ENCODE peak calls at places on chromosomes 16 and 17, in six cellular contexts. One of them, this sample, is unnamed.

GRCh38 chr17:60134396-60135159 is 15.2 kb upstream of the CA4 start:
- DNase-seq in body of pancreas: no peak
- DNase-seq in pancreas: no peak
- DNase-seq in cardiac muscle cell: no peak
- DNase-seq in HCT116: no peak
- DNase-seq in CD8-positive, alpha-beta T cell: no peak
- DNase-seq in this sample: peak; percentile 44

GRCh38 chr16:19377864-19378263 is 39.8 kb upstream of the TMC5 start:
- DNase-seq in body of pancreas: no peak
- DNase-seq in pancreas: no peak
- DNase-seq in cardiac muscle cell: no peak
- DNase-seq in HCT116: no peak
- DNase-seq in CD8-positive, alpha-beta T cell: no peak
- DNase-seq in this sample: no peak

GRCh38 chr16:73053379-73054130 is 5.6 kb upstream of the ZFHX3 start:
- DNase-seq in body of pancreas: no peak
- DNase-seq in pancreas: no peak
- DNase-seq in cardiac muscle cell: no peak
- DNase-seq in HCT116: peak; percentile 55
- DNase-seq in CD8-positive, alpha-beta T cell: no peak
- DNase-seq in this sample: no peak

GRCh38 chr16:74563828-74564263 is 43.1 kb downstream of the GLG1 start:
- DNase-seq in body of pancreas: no peak
- DNase-seq in pancreas: no peak
- DNase-seq in cardiac muscle cell: no peak
- DNase-seq in HCT116: peak; percentile 59
- DNase-seq in CD8-positive, alpha-beta T cell: no peak
- DNase-seq in this sample: no peak

GRCh38 chr17:41666336-41666680 is 22.4 kb upstream of the EIF1 start:
- DNase-seq in body of pancreas: peak; percentile 44
- DNase-seq in pancreas: peak; percentile 57
- DNase-seq in cardiac muscle cell: no peak
- DNase-seq in HCT116: no peak
- DNase-seq in CD8-positive, alpha-beta T cell: peak; percentile 37
- DNase-seq in this sample: peak; percentile 81

GRCh38 chr17:34308376-34308775 is 10.9 kb upstream of the CCL8 start:
- DNase-seq in body of pancreas: no peak
- DNase-seq in pancreas: no peak
- DNase-seq in cardiac muscle cell: no peak
- DNase-seq in HCT116: no peak
- DNase-seq in CD8-positive, alpha-beta T cell: no peak
- DNase-seq in this sample: no peak

GRCh38 chr16:30957456-30958163 is at the start of gene SETD1A:
- DNase-seq in body of pancreas: peak; percentile 97
- DNase-seq in pancreas: peak; percentile 98
- DNase-seq in cardiac muscle cell: peak; percentile 99
- DNase-seq in HCT116: peak; percentile 90
- DNase-seq in CD8-positive, alpha-beta T cell: peak; percentile 96
- DNase-seq in this sample: peak; percentile 97

GRCh38 chr17:48215583-48216139 is 108.1 kb downstream of the SNX11 start:
- DNase-seq in body of pancreas: no peak
- DNase-seq in pancreas: no peak
- DNase-seq in cardiac muscle cell: no peak
- DNase-seq in HCT116: peak; percentile 71
- DNase-seq in CD8-positive, alpha-beta T cell: no peak
- DNase-seq in this sample: no peak

GRCh38 chr16:15038689-15039088 is 17.2 kb downstream of the NTAN1 start:
- DNase-seq in body of pancreas: no peak
- DNase-seq in pancreas: no peak
- DNase-seq in cardiac muscle cell: no peak
- DNase-seq in HCT116: no peak
- DNase-seq in CD8-positive, alpha-beta T cell: no peak
- DNase-seq in this sample: no peak

GRCh38 chr16:2003827-2004641 is 5.6 kb downstream of the ZNF598 start:
- DNase-seq in body of pancreas: peak; percentile 96
- DNase-seq in pancreas: peak; percentile 99
- DNase-seq in cardiac muscle cell: peak; percentile 97
- DNase-seq in HCT116: peak; percentile 87
- DNase-seq in CD8-positive, alpha-beta T cell: peak; percentile 69
- DNase-seq in this sample: peak; percentile 85

GRCh38 chr16:82584553-82585152 is 42.1 kb upstream of the CDH13 start:
- DNase-seq in body of pancreas: no peak
- DNase-seq in pancreas: no peak
- DNase-seq in cardiac muscle cell: no peak
- DNase-seq in HCT116: no peak
- DNase-seq in CD8-positive, alpha-beta T cell: no peak
- DNase-seq in this sample: no peak

GRCh38 chr17:38428643-38429371 is 543 bp downstream of the ARHGAP23 start:
- DNase-seq in body of pancreas: peak; percentile 26
- DNase-seq in pancreas: peak; percentile 73
- DNase-seq in cardiac muscle cell: no peak
- DNase-seq in HCT116: no peak
- DNase-seq in CD8-positive, alpha-beta T cell: no peak
- DNase-seq in this sample: no peak

GRCh38 chr16:58009856-58010416 is 8.7 kb downstream of the USB1 start:
- DNase-seq in body of pancreas: no peak
- DNase-seq in pancreas: no peak
- DNase-seq in cardiac muscle cell: peak; percentile 36
- DNase-seq in HCT116: no peak
- DNase-seq in CD8-positive, alpha-beta T cell: no peak
- DNase-seq in this sample: no peak

GRCh38 chr16:3059041-3059722 is 6.3 kb upstream of the IL32 start:
- DNase-seq in body of pancreas: peak; percentile 94
- DNase-seq in pancreas: peak; percentile 96
- DNase-seq in cardiac muscle cell: peak; percentile 93
- DNase-seq in HCT116: peak; percentile 60
- DNase-seq in CD8-positive, alpha-beta T cell: peak; percentile 85
- DNase-seq in this sample: peak; percentile 90

GRCh38 chr16:3058173-3059030 is 7.0 kb upstream of the IL32 start:
- DNase-seq in body of pancreas: peak; percentile 61
- DNase-seq in pancreas: peak; percentile 88
- DNase-seq in cardiac muscle cell: peak; percentile 59
- DNase-seq in HCT116: peak; percentile 35
- DNase-seq in CD8-positive, alpha-beta T cell: peak; percentile 46
- DNase-seq in this sample: peak; percentile 69

GRCh38 chr16:3056336-3057180 is 8.9 kb upstream of the IL32 start:
- DNase-seq in body of pancreas: no peak
- DNase-seq in pancreas: peak; percentile 62
- DNase-seq in cardiac muscle cell: no peak
- DNase-seq in HCT116: no peak
- DNase-seq in CD8-positive, alpha-beta T cell: no peak
- DNase-seq in this sample: no peak

GRCh38 chr16:3059723-3060242 is 5.7 kb upstream of the IL32 start:
- DNase-seq in body of pancreas: no peak
- DNase-seq in pancreas: no peak
- DNase-seq in cardiac muscle cell: no peak
- DNase-seq in HCT116: no peak
- DNase-seq in CD8-positive, alpha-beta T cell: no peak
- DNase-seq in this sample: no peak

GRCh38 chr16:3057181-3058166 is 8.0 kb upstream of the IL32 start:
- DNase-seq in body of pancreas: no peak
- DNase-seq in pancreas: peak; percentile 21
- DNase-seq in cardiac muscle cell: no peak
- DNase-seq in HCT116: no peak
- DNase-seq in CD8-positive, alpha-beta T cell: no peak
- DNase-seq in this sample: no peak
- H3K4me3 ChIP-seq in body of pancreas: no peak overlapping the region
- H3K4me3 ChIP-seq in pancreas: peak overlapping the region; percentile 80
- H3K4me3 ChIP-seq in cardiac muscle cell: peak overlapping the region; percentile 93
- H3K4me3 ChIP-seq in HCT116: no peak overlapping the region
- H3K4me3 ChIP-seq in CD8-positive, alpha-beta T cell: peak overlapping the region; percentile 84
- H3K4me3 ChIP-seq in this sample: no peak overlapping the region

DNA sequence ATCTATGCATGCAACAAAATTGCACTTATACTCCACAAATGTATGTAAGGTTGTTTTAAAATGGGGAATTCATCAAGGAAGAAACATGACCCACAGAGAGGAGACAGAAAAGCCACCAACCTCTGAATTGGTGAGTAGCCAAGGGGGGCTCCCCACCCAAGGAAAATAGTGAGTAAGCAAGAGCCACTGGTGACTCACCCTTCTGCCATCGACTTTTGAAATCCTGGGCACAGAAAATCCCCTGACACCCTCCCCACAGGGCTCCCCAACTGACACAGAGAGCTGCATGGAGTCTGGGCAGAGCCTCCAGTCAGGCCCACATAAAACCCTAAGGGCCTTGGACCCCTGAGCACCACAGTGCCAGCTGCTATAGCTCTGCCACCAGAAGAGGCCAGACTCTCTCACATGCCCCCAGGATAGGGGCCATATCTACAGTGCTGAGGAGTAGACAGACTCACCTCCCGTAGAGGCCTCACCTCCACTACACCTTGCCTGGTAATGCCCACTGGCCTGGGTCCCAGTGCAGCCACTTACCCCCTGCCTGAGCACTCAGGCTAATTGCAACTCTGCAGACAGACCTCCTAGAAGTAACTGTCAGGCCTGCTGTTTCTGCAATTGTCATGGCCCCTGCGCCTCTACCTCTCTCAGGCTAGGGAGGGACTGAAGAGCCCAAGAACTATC is 244.7 kb upstream of the WSB1 start:
- DNase-seq in body of pancreas: no peak
- DNase-seq in pancreas: no peak
- DNase-seq in cardiac muscle cell: no peak
- DNase-seq in HCT116: no peak
- DNase-seq in CD8-positive, alpha-beta T cell: no peak
- DNase-seq in this sample: no peak
- H3K9me3 ChIP-seq in body of pancreas: no peaks in the 10 kb centered on the region
- H3K9me3 ChIP-seq in pancreas: no peaks in the 10 kb centered on the region
- H3K9me3 ChIP-seq in cardiac muscle cell: no peaks in the 10 kb centered on the region
- H3K9me3 ChIP-seq in HCT116: no peaks in the 10 kb centered on the region
- H3K9me3 ChIP-seq in CD8-positive, alpha-beta T cell: no peaks in the 10 kb centered on the region
- H3K9me3 ChIP-seq in this sample: no peaks in the 10 kb centered on the region

GRCh38 chr17:75003957-75004355 is 8.5 kb upstream of the MRPL58 start:
- DNase-seq in body of pancreas: no peak
- DNase-seq in pancreas: no peak
- DNase-seq in cardiac muscle cell: no peak
- DNase-seq in HCT116: no peak
- DNase-seq in CD8-positive, alpha-beta T cell: no peak
- DNase-seq in this sample: no peak
- H3K4me1 ChIP-seq in body of pancreas: no peaks in the 10 kb centered on the region
- H3K4me1 ChIP-seq in pancreas: no peaks in the 10 kb centered on the region
- H3K4me1 ChIP-seq in cardiac muscle cell: no peaks in the 10 kb centered on the region
- H3K4me1 ChIP-seq in HCT116: peaks cover 1% of the 10 kb centered on the region
- H3K4me1 ChIP-seq in CD8-positive, alpha-beta T cell: no peaks in the 10 kb centered on the region
- H3K4me1 ChIP-seq in this sample: no peaks in the 10 kb centered on the region

DNA sequence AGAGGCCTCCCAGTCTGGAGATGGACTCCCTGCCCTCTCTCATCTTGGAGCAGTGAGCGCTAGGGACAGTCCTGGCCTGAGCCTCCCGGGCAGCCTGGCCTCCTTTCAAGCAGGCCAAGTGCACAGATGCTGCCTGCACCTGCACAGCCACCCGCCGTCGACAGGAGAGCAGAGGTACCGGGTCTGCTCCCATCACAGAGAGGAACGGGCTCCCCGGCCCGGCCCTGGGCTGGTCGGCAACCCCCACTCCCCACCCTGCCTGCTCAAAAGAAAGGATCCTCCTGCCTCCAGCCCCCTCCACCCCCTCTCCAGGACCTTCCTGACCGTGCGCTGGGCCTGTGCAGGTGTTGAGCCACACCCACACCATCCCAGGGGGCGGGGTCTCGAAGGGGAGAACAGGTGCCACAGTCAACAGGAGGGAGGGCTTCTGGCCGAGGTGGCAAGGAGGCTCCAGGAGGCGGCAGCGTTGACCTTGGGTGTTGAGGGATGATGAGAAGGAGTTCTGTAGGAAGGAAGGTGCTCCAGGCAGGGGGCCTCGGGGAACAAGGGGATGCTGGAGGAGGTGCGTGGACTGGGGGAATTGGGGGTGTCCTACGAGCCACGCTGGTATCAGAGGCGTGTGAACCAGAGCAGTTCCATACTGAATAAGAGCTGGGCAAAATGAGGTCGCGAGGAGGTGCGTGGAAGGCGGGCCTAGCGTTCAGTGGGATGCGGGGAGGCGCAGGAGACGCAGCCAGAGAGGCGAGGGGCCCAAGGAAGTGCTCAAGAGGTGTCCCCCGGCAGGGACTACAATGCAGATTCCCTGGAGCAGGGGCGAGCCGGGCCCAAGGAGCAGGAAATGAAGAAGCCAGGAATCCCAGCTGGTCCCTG is 967 bp upstream of the CDH15 start:
- DNase-seq in body of pancreas: peak; percentile 51
- DNase-seq in pancreas: peak; percentile 90
- DNase-seq in cardiac muscle cell: no peak
- DNase-seq in HCT116: peak; percentile 57
- DNase-seq in CD8-positive, alpha-beta T cell: no peak
- DNase-seq in this sample: no peak
- H3K4me3 ChIP-seq in body of pancreas: no peak overlapping the region
- H3K4me3 ChIP-seq in pancreas: peak overlapping the region; percentile 17
- H3K4me3 ChIP-seq in cardiac muscle cell: peak overlapping the region; percentile 23
- H3K4me3 ChIP-seq in HCT116: peak overlapping the region; percentile 38
- H3K4me3 ChIP-seq in CD8-positive, alpha-beta T cell: peak overlapping the region; percentile 50
- H3K4me3 ChIP-seq in this sample: peak overlapping the region; percentile 57

This sample was measured in CD4-positive, alpha-beta memory T cell.